ENCODE peak calls at places on chromosome 5, in five cellular contexts. I, X, O, V and F are unnamed samples.
A peak's percentile ranks its signal among the peaks of the same experiment; 100 is the strongest.

GRCh38 chr5:132635873-132636272 is 22.1 kb upstream of the IL13 start:
- DNase-seq in I (no peak), X (no peak), O (no peak), V (no peak), F (no peak)

GRCh38 chr5:78799254-78800017 is 150.9 kb upstream of the LHFPL2 start:
- DNase-seq in I (no peak), X (no peak), O (no peak), V (peak; percentile 54), F (no peak)

GRCh38 chr5:97124335-97124734 is 18.1 kb downstream of the LIX1 start:
- DNase-seq in I (no peak), X (no peak), O (peak; percentile 25), V (no peak), F (no peak)

GRCh38 chr5:76376141-76376900 is 26.8 kb upstream of the IQGAP2 start:
- DNase-seq in I (no peak), X (no peak), O (no peak), V (no peak), F (no peak)

GRCh38 chr5:160213537-160213936 is 15.8 kb upstream of the FABP6 start:
- DNase-seq in I (peak; percentile 46), X (no peak), O (peak; percentile 22), V (no peak), F (no peak)

GRCh38 chr5:25544652-25545249 is 900.0 kb upstream of the CDH10 start:
- DNase-seq in I (peak; percentile 32), X (no peak), O (peak; percentile 52), V (no peak), F (peak; percentile 33)

GRCh38 chr5:69231851-69232250 is 2.8 kb upstream of the CDK7 start:
- DNase-seq in I (no peak), X (no peak), O (no peak), V (peak; percentile 54), F (no peak)

GRCh38 chr5:117094114-117094815 is 519.6 kb upstream of the SEMA6A start:
- DNase-seq in I (no peak), X (no peak), O (no peak), V (no peak), F (no peak)

GRCh38 chr5:137498736-137499505 is at the start of gene SPOCK1:
- DNase-seq in I (peak; percentile 46), X (peak; percentile 86), O (peak; percentile 80), V (peak; percentile 92), F (peak; percentile 91)
- TF ChIP-seq CTCF in I (peak; percentile 77), X (peak; percentile 85), O (peak; percentile 95), V (peak; percentile 42), F (peak; percentile 52)

GRCh38 chr5:58891971-58892343 is 309.1 kb downstream of the RAB3C start:
- DNase-seq in I (no peak), X (no peak), O (no peak), V (no peak), F (no peak)

GRCh38 chr5:58887721-58888409 is 305.0 kb downstream of the RAB3C start:
- DNase-seq in I (peak; percentile 53), X (peak; percentile 82), O (no peak), V (peak; percentile 31), F (no peak)

GRCh38 chr5:58893551-58893950 is 310.7 kb downstream of the RAB3C start:
- DNase-seq in I (no peak), X (no peak), O (no peak), V (no peak), F (no peak)

GRCh38 chr5:58890265-58890664 is 307.4 kb downstream of the RAB3C start:
- DNase-seq in I (no peak), X (peak; percentile 53), O (no peak), V (no peak), F (no peak)

DNA sequence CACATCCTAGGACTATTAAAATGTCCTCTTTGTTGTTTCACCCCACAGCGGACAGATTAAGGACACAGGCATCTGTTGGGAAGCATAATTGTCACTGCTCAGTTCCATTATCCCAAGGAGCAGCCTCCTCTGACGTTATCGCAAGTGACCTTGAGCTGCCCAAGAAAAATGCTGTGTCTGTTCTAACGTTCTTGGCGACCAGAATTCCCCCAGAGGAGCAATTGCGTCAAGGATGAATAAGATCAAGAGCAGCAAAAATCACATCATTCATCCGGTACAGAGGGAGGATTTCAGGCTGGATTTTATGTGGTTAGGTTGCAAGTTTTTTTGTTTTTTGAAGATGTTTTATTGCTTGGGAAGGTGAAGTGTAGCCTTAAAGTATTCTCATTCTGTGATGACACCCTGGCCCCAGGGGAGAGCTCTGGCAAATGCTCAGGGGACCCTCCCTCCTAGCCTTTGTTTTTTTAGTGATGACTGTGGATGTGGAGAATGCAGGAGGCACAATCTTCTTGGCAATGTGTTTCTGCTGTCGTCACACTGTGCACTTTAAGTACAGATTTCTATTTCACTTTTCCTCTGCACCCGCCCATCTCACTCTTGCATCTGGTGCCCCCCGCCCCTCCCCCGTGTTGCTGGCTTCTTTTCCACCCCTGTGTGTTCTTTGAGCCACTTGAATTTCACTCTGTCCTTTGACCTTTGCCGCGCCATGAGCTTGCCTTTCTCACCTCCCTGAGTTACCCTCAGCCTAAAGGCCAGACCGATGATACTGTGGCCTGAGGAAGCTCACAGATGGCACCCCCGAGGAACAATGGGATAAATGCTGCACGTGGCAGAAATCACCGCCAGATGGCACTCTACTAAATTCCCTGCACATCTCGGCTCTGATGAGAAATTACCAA is 308.4 kb downstream of the RAB3C start:
- DNase-seq in I (peak; percentile 66), X (peak; percentile 83), O (peak; percentile 92), V (peak; percentile 87), F (peak; percentile 73)
- TF ChIP-seq CTCF in I (peak; percentile 57), X (peak; percentile 68), O (peak; percentile 48), V (peak; percentile 69), F (peak; percentile 63)

GRCh38 chr5:134553816-134554215 is 28.3 kb downstream of the JADE2 start:
- DNase-seq in I (no peak), X (no peak), O (no peak), V (peak; percentile 37), F (no peak)

GRCh38 chr5:134555223-134555790 is 29.8 kb downstream of the JADE2 start:
- DNase-seq in I (no peak), X (no peak), O (no peak), V (peak; percentile 34), F (no peak)

GRCh38 chr5:134552301-134552700 is 26.8 kb downstream of the JADE2 start:
- DNase-seq in I (peak; percentile 50), X (no peak), O (peak; percentile 81), V (peak; percentile 96), F (no peak)

GRCh38 chr5:134555889-134556311 is 30.4 kb downstream of the JADE2 start:
- DNase-seq in I (peak; percentile 40), X (peak; percentile 77), O (peak; percentile 95), V (peak; percentile 95), F (peak; percentile 57)

DNA sequence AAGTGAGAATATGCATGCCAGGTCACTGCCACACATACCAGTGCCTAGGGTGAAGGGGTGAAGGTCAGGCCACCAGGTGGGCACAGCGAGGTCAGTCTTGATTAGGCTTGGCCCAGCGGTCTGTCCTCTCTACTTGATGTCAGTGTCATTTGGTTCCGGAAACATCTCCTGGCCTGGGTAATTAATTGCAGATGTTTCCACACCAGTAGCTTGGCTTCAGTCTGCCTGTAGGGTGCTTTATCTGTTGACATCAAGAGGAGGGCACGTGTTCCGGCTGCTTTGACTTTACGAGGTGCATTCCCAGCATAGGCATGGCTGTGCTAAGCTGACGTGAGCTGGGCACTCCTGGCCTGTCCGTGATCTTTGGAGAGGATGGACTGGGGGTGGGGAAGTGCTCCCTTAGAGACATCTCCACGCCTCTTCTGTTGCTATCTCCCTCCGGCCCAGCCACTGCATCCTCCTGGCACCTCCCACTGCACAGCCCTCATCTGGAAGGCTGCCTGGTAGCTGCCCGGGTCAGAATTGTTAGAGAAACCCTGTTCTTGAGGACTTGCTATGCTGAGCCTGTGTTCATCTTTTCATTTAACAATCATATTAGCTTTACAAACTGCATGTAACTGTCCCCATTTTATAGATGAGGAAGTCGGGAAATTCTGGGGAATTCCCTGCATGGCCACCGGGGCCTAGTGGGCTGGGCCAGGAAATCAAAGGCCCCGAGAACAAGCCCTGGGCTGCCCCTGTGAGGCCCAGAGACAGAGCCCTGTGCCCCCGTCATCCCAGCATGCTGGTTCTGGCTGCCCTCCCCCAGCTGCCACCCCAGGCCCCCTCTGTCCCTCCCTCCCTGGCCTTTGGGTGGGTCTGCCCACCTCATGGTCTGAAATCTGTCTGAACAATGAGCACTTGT is 29.1 kb downstream of the JADE2 start:
- DNase-seq in I (peak; percentile 36), X (peak; percentile 75), O (peak; percentile 84), V (peak; percentile 96), F (no peak)
- TF ChIP-seq CTCF in I (no peak), X (no peak), O (no peak), V (no peak), F (no peak)

GRCh38 chr5:59921816-59922215 is 28.3 kb upstream of the PDE4D start:
- DNase-seq in I (no peak), X (no peak), O (no peak), V (no peak), F (peak; percentile 3)

GRCh38 chr5:59922220-59922619 is 28.7 kb upstream of the PDE4D start:
- DNase-seq in I (no peak), X (no peak), O (no peak), V (no peak), F (no peak)

GRCh38 chr5:59923465-59923864 is 29.9 kb upstream of the PDE4D start:
- DNase-seq in I (no peak), X (no peak), O (no peak), V (peak; percentile 46), F (no peak)
- TF ChIP-seq CTCF in I (no peak), X (peak; percentile 15), O (no peak), V (peak; percentile 39), F (no peak)

GRCh38 chr5:1167728-1168709 is 33.4 kb upstream of the SLC6A19 start:
- DNase-seq in I (peak; percentile 66), X (peak; percentile 67), O (peak; percentile 75), V (peak; percentile 90), F (peak; percentile 80)
- TF ChIP-seq CTCF in I (peak; percentile 70), X (peak; percentile 51), O (peak; percentile 75), V (peak; percentile 76), F (peak; percentile 61)

DNA sequence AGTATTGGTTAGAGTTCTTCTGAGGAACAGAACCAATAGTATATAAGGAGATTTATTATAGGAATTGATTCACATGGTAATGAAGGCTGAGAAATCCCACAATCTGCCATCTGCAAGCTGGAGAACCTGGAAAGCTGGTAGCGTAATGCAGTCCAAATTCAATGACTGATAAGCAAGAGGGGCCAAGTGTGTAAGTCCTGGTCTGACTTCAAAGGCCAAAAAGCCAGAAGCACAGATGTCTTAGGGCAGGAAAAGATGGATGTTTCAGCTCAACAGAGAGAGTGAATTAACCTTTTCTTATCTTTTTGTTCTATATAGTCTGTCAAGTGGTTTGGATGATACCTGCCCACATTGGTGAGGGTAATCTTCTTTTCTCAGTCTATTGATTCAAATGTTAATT is 146.4 kb downstream of the FGF10 start:
- DNase-seq in I (no peak), X (no peak), O (no peak), V (no peak), F (no peak)
- TF ChIP-seq CTCF in I (no peak), X (no peak), O (no peak), V (no peak), F (no peak)

GRCh38 chr5:54766748-54767147 is 218.6 kb downstream of the ESM1 start:
- DNase-seq in I (no peak), X (no peak), O (no peak), V (no peak), F (no peak)
- TF ChIP-seq CTCF in I (no peak), X (no peak), O (no peak), V (no peak), F (no peak)

DNA sequence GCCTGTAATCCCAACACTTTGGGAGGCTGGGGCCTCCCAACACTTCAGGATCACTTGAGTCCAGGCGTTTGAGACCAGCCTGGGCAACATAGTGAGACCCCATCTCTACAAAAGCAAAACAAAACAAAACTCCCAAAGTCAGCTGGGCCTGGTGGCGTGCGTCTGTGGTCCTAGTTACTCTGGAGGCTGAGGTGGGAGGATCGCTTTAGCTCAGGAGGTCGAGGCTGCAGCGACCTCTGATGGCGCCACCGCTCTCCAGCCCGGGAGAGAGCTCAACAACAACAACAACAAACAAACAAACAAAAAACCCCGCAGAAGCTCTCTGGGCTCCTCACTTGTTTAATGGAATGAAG is 528 bp downstream of the ACOT12 start:
- DNase-seq in I (no peak), X (no peak), O (no peak), V (no peak), F (no peak)
- TF ChIP-seq CTCF in I (no peak), X (no peak), O (no peak), V (no peak), F (no peak)